ENCODE peak calls at places on chromosome 20, in four cellular contexts. T, J, L and S are unnamed samples.

GRCh38 chr20:46250772-46251171 is 57.5 kb downstream of the CDH22 start:
- DNase-seq in T (no peak), J (no peak), L (no peak), S (no peak)

GRCh38 chr20:36092424-36093024 is 62.0 kb upstream of the EPB41L1 start:
- DNase-seq in T (peak), J (peak), L (no peak), S (no peak)

GRCh38 chr20:49642808-49643207 is 70.9 kb downstream of the B4GALT5 start:
- DNase-seq in T (no peak), J (no peak), L (no peak), S (no peak)

GRCh38 chr20:49948178-49948577 is 12.0 kb downstream of the RNF114 start:
- DNase-seq in T (no peak), J (no peak), L (no peak), S (no peak)

GRCh38 chr20:2254333-2254732 is 41.5 kb upstream of the TGM3 start:
- DNase-seq in T (no peak), J (no peak), L (no peak), S (no peak)

GRCh38 chr20:64222851-64223525 is 32.6 kb upstream of the PCMTD2 start:
- DNase-seq in T (peak), J (no peak), L (no peak), S (no peak)

GRCh38 chr20:49136817-49137571 is 51.1 kb downstream of the STAU1 start:
- DNase-seq in T (no peak), J (no peak), L (no peak), S (no peak)

GRCh38 chr20:19212524-19213502 is at the start of gene SLC24A3:
- DNase-seq in T (peak), J (no peak), L (peak), S (no peak)

GRCh38 chr20:21534453-21534852 is 20.6 kb upstream of the NKX2-2 start:
- DNase-seq in T (no peak), J (no peak), L (no peak), S (no peak)

GRCh38 chr20:45626540-45626939 is 3.0 kb upstream of the WFDC10A start:
- DNase-seq in T (no peak), J (no peak), L (no peak), S (no peak)

GRCh38 chr20:33803921-33804337 is 7.2 kb upstream of the CHMP4B start:
- DNase-seq in T (no peak), J (no peak), L (no peak), S (no peak)

GRCh38 chr20:63076421-63076820 is 69.7 kb upstream of the BHLHE23 start:
- DNase-seq in T (no peak), J (no peak), L (no peak), S (no peak)

GRCh38 chr20:49043000-49043399 is 3.1 kb upstream of the CSE1L start:
- DNase-seq in T (no peak), J (no peak), L (peak), S (no peak)

GRCh38 chr20:3000852-3001523 is 42.4 kb upstream of the GNRH2 start:
- DNase-seq in T (no peak), J (peak), L (no peak), S (no peak)

GRCh38 chr20:16615199-16615598 is 42.0 kb upstream of the KIF16B start:
- DNase-seq in T (no peak), J (no peak), L (no peak), S (no peak)

GRCh38 chr20:10985536-10985935 is 311.7 kb upstream of the JAG1 start:
- DNase-seq in T (no peak), J (no peak), L (no peak), S (no peak)

GRCh38 chr20:7637184-7637583 is 303.1 kb downstream of the HAO1 start:
- DNase-seq in T (no peak), J (no peak), L (no peak), S (no peak)

GRCh38 chr20:38790210-38791053 is 15.1 kb upstream of the PPP1R16B start:
- DNase-seq in T (no peak), J (peak), L (no peak), S (no peak)

GRCh38 chr20:48949304-48950170 is 28.0 kb downstream of the ARFGEF2 start:
- DNase-seq in T (peak), J (no peak), L (no peak), S (no peak)

GRCh38 chr20:54197621-54198604 is 10.0 kb upstream of the PFDN4 start:
- DNase-seq in T (no peak), J (peak), L (no peak), S (no peak)

GRCh38 chr20:7137395-7138151 is 370.1 kb downstream of the BMP2 start:
- DNase-seq in T (no peak), J (no peak), L (no peak), S (no peak)

GRCh38 chr20:33790571-33790970 is 20.6 kb upstream of the CHMP4B start:
- DNase-seq in T (peak), J (no peak), L (no peak), S (no peak)

GRCh38 chr20:48788486-48789072 is 39.2 kb downstream of the PREX1 start:
- DNase-seq in T (no peak), J (no peak), L (no peak), S (no peak)

GRCh38 chr20:2932497-2932896 is 59.2 kb downstream of the PTPRA start:
- DNase-seq in T (no peak), J (no peak), L (no peak), S (no peak)

GRCh38 chr20:7980332-7981046 is 39.1 kb downstream of the TMX4 start:
- DNase-seq in T (no peak), J (peak), L (peak), S (no peak)

GRCh38 chr20:63706852-63707557 is 771 bp downstream of the ARFRP1 start:
- DNase-seq in T (no peak), J (peak), L (peak), S (peak)

GRCh38 chr20:34516874-34517542 is 786 bp downstream of the DYNLRB1 start:
- DNase-seq in T (no peak), J (no peak), L (no peak), S (no peak)

GRCh38 chr20:48613926-48614325 is 213.9 kb downstream of the PREX1 start:
- DNase-seq in T (no peak), J (no peak), L (no peak), S (no peak)

GRCh38 chr20:32528291-32528891 is 56.7 kb downstream of the NOL4L start:
- DNase-seq in T (peak), J (no peak), L (no peak), S (no peak)

GRCh38 chr20:22490287-22491187 is 93.8 kb downstream of the FOXA2 start:
- DNase-seq in T (peak), J (peak), L (peak), S (no peak)

GRCh38 chr20:60049601-60050000 is 91.4 kb downstream of the CDH26 start:
- DNase-seq in T (no peak), J (no peak), L (no peak), S (no peak)

GRCh38 chr20:38083338-38084048 is 49.9 kb downstream of the RPRD1B start:
- DNase-seq in T (no peak), J (no peak), L (no peak), S (no peak)

GRCh38 chr20:63766695-63767426 is 27.3 kb downstream of the SLC2A4RG start:
- DNase-seq in T (no peak), J (no peak), L (no peak), S (no peak)

GRCh38 chr20:33647603-33648395 is 14.3 kb upstream of the C20orf144 start:
- DNase-seq in T (peak), J (no peak), L (peak), S (no peak)